ENCODE peak calls at places on chromosomes 2 and 18, in nine cellular contexts. Q is right atrium auricular region; Z is colonic mucosa; M is CD8-positive, alpha-beta T cell; S is body of pancreas; W is hepatocyte; G is heart right ventricle; U is astrocyte; D is Peyer's patch. I is an unnamed sample. For H3K4me1 and H3K9me3, the result is how much of the 10 kb centered on the place peaks cover.

GRCh38 chr2:74648009-74648443 is at the start of gene M1AP:
- DNase-seq in S (no peak), Q (no peak), M (no peak), W (peak), G (no peak), D (no peak), Z (peak), U (no peak), I (no peak)

GRCh38 chr18:59359576-59359952 is 499 bp upstream of the LMAN1 start:
- DNase-seq in W (no peak), M (no peak), U (no peak), S (no peak), G (no peak), D (no peak), Z (no peak), Q (no peak), I (no peak)

GRCh38 chr2:148994341-148994740 is 44.2 kb upstream of the LYPD6B start:
- DNase-seq in U (no peak), W (peak), S (peak), G (no peak), Q (no peak), M (no peak), Z (peak), D (no peak), I (no peak)

GRCh38 chr2:148971547-148971946 is 67.0 kb upstream of the LYPD6B start:
- DNase-seq in G (no peak), Q (no peak), M (no peak), U (no peak), S (no peak), D (no peak), Z (no peak), W (no peak), I (no peak)

GRCh38 chr2:140504596-140504995 is 1626.2 kb downstream of the LRP1B start:
- DNase-seq in W (no peak), Q (no peak), M (no peak), Z (no peak), U (peak), S (no peak), D (no peak), G (no peak), I (no peak)

GRCh38 chr2:218755567-218756404 is 26.2 kb upstream of the CYP27A1 start:
- DNase-seq in G (no peak), M (no peak), D (no peak), U (no peak), W (peak), Z (no peak), Q (no peak), S (no peak), I (no peak)

GRCh38 chr18:46573156-46573555 is 83.9 kb downstream of the LOXHD1 start:
- DNase-seq in Z (no peak), G (no peak), M (no peak), S (no peak), U (no peak), Q (no peak), W (no peak), D (no peak), I (peak)

GRCh38 chr2:45432406-45432805 is 178.7 kb downstream of the SRBD1 start:
- DNase-seq in D (no peak), U (no peak), S (no peak), Z (no peak), M (no peak), Q (no peak), W (no peak), G (no peak), I (no peak)

GRCh38 chr18:31057917-31058316 is 15.4 kb upstream of the DSC3 start:
- DNase-seq in U (no peak), Q (no peak), G (no peak), D (no peak), S (no peak), M (no peak), W (no peak), Z (no peak), I (no peak)

GRCh38 chr2:62597323-62597722 is 91.3 kb upstream of the TMEM17 start:
- DNase-seq in U (peak), D (no peak), G (no peak), Z (no peak), M (no peak), S (no peak), W (no peak), Q (no peak), I (no peak)

GRCh38 chr2:232008907-232009638 is 47.6 kb downstream of the DIS3L2 start:
- DNase-seq in S (no peak), Z (no peak), Q (no peak), W (no peak), G (no peak), U (peak), M (no peak), D (no peak), I (no peak)

GRCh38 chr2:58702302-58702696 is 461.2 kb upstream of the FANCL start:
- DNase-seq in M (no peak), Z (no peak), S (peak), U (peak), W (no peak), Q (no peak), G (no peak), D (no peak), I (no peak)

GRCh38 chr2:55986700-55987440 is 63.3 kb upstream of the EFEMP1 start:
- DNase-seq in U (peak), D (no peak), Z (no peak), M (no peak), G (no peak), W (no peak), Q (no peak), S (no peak), I (no peak)

GRCh38 chr2:24083567-24084385 is 858 bp downstream of the TP53I3 start:
- DNase-seq in G (no peak), U (peak), S (peak), Q (peak), D (peak), W (peak), Z (peak), M (peak), I (no peak)

GRCh38 chr18:60534539-60534938 is 162.0 kb upstream of the MC4R start:
- DNase-seq in U (peak), W (no peak), Q (no peak), D (no peak), S (no peak), Z (no peak), G (no peak), M (no peak), I (no peak)

GRCh38 chr2:20666364-20667150 is at the start of gene GDF7:
- DNase-seq in D (peak), S (no peak), G (peak), M (no peak), Z (peak), W (no peak), Q (no peak), U (no peak), I (no peak)

GRCh38 chr2:68742638-68743037 is 8.0 kb downstream of the ARHGAP25 start:
- DNase-seq in U (no peak), D (no peak), W (no peak), Z (peak), S (no peak), Q (peak), M (no peak), G (no peak), I (peak)

GRCh38 chr2:126662623-126663022 is 6.7 kb downstream of the GYPC start:
- DNase-seq in G (no peak), Q (no peak), D (no peak), Z (no peak), W (no peak), U (no peak), S (no peak), M (no peak), I (no peak)

GRCh38 chr2:39632871-39633270 is 32.8 kb upstream of the TMEM178A start:
- DNase-seq in S (no peak), W (no peak), Z (no peak), D (no peak), G (no peak), U (peak), Q (no peak), M (no peak), I (no peak)

GRCh38 chr2:181457741-181458425 is 697 bp downstream of the ITGA4 start:
- DNase-seq in Z (peak), M (peak), S (peak), G (peak), D (peak), U (peak), Q (no peak), W (peak), I (no peak)

GRCh38 chr18:13219576-13219975 is 1.0 kb downstream of the LDLRAD4 start:
- DNase-seq in D (no peak), Z (no peak), G (no peak), U (no peak), W (no peak), M (no peak), S (no peak), Q (peak), I (no peak)

GRCh38 chr2:231007159-231008045 is 11.5 kb downstream of the SPATA3 start:
- DNase-seq in G (no peak), Z (no peak), S (no peak), U (no peak), M (no peak), W (peak), Q (no peak), D (no peak), I (no peak)

GRCh38 chr2:67566292-67566691 is 169.2 kb downstream of the ETAA1 start:
- DNase-seq in U (no peak), Q (no peak), S (no peak), M (no peak), Z (no peak), G (no peak), W (peak), D (no peak), I (no peak)

DNA sequence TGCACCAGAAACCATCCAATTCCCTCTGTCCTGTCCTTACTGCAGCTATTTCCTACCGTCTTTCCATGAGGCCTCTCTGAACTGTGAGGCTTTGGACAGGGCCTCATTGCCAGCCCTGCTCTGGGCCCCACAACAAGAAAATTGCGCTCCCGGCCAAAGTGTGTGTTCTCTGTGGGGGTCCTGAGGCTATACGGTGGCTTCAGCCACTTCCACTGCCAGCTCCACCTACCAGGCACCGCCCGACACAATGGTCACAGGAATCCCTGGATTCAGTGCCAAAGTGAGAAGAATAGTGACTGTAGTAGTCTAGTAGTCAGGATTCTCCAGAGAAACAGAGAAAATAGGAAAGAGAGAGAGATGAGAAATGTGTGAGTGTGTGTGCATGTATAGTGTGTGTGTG is 140.2 kb downstream of the IRS1 start:
- DNase-seq in Z (no peak), G (no peak), W (no peak), S (no peak), U (no peak), Q (no peak), D (no peak), M (no peak), I (no peak)
- H3K4me1 ChIP-seq in Z (under half), G (under half), W (under half), S (under half), U (under half), Q (under half), D (under half), M (under half), I (under half)

DNA sequence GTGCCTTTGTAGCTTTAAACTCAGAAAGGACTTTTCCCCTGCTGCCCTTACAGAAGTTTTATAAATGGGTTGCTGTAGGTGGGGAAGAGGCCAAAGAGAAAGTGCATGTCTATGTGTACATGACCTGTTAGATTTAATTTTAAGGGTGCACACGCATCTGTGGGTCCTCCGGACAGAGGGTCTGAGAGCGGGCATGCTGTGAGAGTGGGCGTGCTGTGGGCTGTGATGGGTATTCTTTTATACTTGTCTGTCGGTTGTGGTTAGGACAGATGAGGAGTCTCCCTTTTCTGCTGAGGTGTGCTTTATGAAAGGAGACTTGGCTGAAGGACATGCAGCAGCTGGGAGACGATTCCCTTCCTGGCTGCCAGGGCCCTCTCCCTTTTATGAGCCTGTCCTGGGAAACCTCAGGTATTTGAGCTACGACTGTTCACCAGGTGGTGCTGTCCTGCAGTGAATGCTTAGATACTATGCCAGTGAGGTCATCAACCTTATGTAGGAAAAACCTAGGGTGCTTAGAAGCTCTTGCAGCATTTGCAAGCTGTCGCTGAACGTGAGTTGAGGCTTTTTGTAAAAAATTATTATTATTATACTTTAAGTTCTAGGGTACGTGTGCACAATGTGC is 67.5 kb downstream of the TANC1 start:
- DNase-seq in W (peak), M (no peak), S (peak), D (peak), G (no peak), Q (no peak), Z (peak), U (peak), I (peak)
- TF ChIP-seq CTCF in W (peak), M (no peak), S (peak), D (peak), G (peak), Q (no peak), Z (no peak), U (no peak), I (no peak)

GRCh38 chr2:138009622-138010021 is 45.3 kb downstream of the HNMT start:
- DNase-seq in S (no peak), Z (no peak), W (no peak), M (no peak), U (no peak), D (no peak), G (no peak), Q (no peak), I (no peak)
- H3K9me3 ChIP-seq in S (under half), Z (under half), W (under half), M (under half), U (under half), D (under half), G (under half), Q (under half), I (under half)

GRCh38 chr2:37767051-37767450 is 95.6 kb upstream of the CDC42EP3 start:
- DNase-seq in D (no peak), Z (no peak), W (no peak), Q (no peak), G (no peak), U (peak), S (no peak), M (no peak), I (no peak)
- H3K4me1 ChIP-seq in D (under half), Z (under half), W (under half), Q (under half), G (under half), U (half or more), S (under half), M (under half), I (under half)

GRCh38 chr18:57997820-57998219 is 46.2 kb upstream of the NEDD4L start:
- DNase-seq in G (no peak), Q (no peak), D (no peak), S (no peak), Z (no peak), W (no peak), M (no peak), U (no peak), I (no peak)

GRCh38 chr18:58004317-58004716 is 39.7 kb upstream of the NEDD4L start:
- DNase-seq in Z (no peak), M (no peak), Q (no peak), W (no peak), G (no peak), U (peak), S (no peak), D (no peak), I (no peak)

DNA sequence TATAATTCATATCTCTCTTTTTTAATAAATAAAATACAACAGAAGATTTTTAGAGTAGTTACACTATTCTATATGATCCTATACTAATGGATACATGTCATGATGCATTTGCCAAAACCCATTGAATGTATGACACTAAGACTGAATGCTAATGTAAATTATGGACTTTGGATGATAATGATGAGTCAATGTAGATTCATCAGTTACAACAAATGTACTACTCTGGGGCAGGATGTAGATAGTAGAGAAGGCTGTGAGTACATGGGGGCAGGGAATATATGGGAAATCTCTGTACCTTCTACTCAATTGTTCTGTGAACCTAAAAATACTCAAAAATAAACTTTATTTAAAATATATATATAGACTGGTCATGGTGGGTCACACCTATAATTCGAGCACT is 45.6 kb upstream of the NEDD4L start:
- DNase-seq in Z (no peak), M (no peak), G (no peak), U (no peak), S (no peak), W (no peak), D (no peak), Q (no peak), I (no peak)
- TF ChIP-seq CTCF in Z (no peak), M (no peak), G (no peak), U (no peak), S (no peak), W (no peak), D (no peak), Q (no peak), I (no peak)

GRCh38 chr18:78630356-78630755 is 349.3 kb upstream of the SALL3 start:
- DNase-seq in U (no peak), G (no peak), Z (no peak), D (no peak), S (no peak), W (no peak), M (no peak), Q (no peak), I (no peak)

GRCh38 chr18:78634061-78634696 is 345.4 kb upstream of the SALL3 start:
- DNase-seq in Z (no peak), M (no peak), Q (no peak), D (no peak), S (no peak), G (no peak), U (no peak), W (no peak), I (no peak)

GRCh38 chr18:78629426-78629825 is 350.2 kb upstream of the SALL3 start:
- DNase-seq in W (no peak), Z (no peak), Q (no peak), U (no peak), M (no peak), S (no peak), D (no peak), G (no peak), I (no peak)

GRCh38 chr18:78632111-78632541 is 347.5 kb upstream of the SALL3 start:
- DNase-seq in G (no peak), S (no peak), Q (no peak), W (no peak), Z (no peak), U (peak), D (no peak), M (no peak), I (no peak)

GRCh38 chr18:78630981-78631510 is 348.6 kb upstream of the SALL3 start:
- DNase-seq in D (peak), M (no peak), U (no peak), Q (no peak), W (no peak), G (no peak), S (no peak), Z (no peak), I (no peak)
- H3K9me3 ChIP-seq in D (under half), M (under half), U (under half), Q (under half), W (under half), G (under half), S (under half), Z (under half), I (under half)

DNA sequence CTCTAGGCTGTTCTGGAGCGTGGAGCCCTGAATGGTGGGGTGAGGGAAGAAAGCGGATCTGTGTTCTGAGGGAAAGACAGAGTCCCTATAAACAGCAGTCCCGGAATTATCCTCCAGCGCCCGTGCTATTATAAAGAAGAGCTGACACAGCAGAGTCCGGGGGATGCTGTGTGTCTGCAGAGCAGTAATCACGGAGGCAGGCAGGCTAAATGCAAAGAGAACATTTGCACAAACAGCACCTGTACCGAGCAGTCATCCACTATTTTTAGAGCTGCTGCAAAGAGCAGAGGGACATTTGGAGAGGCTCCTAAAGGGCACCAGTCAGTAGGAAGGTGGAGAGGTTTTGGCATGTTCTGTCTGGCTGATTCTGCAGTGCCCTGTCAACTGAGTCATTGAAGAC is 293.8 kb upstream of the SLC14A2 start:
- DNase-seq in U (no peak), S (peak), G (peak), W (no peak), Z (no peak), Q (no peak), D (no peak), M (no peak), I (no peak)
- H3K4me1 ChIP-seq in U (under half), S (under half), G (under half), W (under half), Z (under half), Q (under half), D (under half), M (under half), I (under half)

DNA sequence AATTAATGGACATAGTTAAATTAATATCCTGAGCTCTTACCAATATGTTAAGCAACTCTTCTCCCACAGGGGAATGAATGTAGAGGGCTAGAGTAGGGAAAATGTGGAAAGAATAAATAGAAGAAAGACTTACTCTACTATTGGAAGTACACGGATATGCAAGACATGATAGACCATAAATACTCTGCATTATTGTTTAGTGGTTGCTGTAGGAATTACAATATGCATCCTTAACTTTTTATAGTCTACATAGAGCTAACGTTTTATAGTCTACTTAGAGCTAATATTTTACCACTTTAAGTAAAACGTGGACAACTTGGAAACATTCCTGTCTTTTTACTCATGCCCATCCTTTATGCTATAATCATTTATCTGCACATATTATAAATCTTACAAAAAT is 163.8 kb upstream of the GALNT5 start:
- DNase-seq in U (no peak), Z (no peak), W (no peak), D (no peak), S (no peak), Q (no peak), M (no peak), G (no peak), I (no peak)
- TF ChIP-seq CTCF in U (no peak), Z (no peak), W (no peak), D (no peak), S (no peak), Q (no peak), M (no peak), G (no peak), I (no peak)

GRCh38 chr2:226767056-226767813 is 32.4 kb downstream of the IRS1 start:
- DNase-seq in Z (no peak), W (no peak), D (no peak), S (no peak), M (no peak), Q (no peak), U (peak), G (peak), I (no peak)
- H3K9me3 ChIP-seq in Z (under half), W (under half), D (under half), S (under half), M (under half), Q (under half), U (under half), G (under half), I (under half)